ENCODE peak calls at places on chromosomes 13 and 19, in seven cellular contexts. Z, I, F, Y, U, H and X are unnamed samples.

GRCh38 chr13:105991622-105992254 is 543.7 kb downstream of the EFNB2 start:
- DNase-seq in I (no peak), U (no peak), F (no peak), Z (no peak), Y (no peak), H (no peak), X (no peak)

GRCh38 chr13:96020155-96020575 is 33.0 kb downstream of the UGGT2 start:
- DNase-seq in Y (peak), F (peak), Z (peak), I (peak), U (no peak), H (peak), X (no peak)

GRCh38 chr13:47949799-47950198 is 51.3 kb downstream of the SUCLA2 start:
- DNase-seq in H (no peak), U (no peak), I (no peak), Z (no peak), F (no peak), Y (no peak), X (no peak)

GRCh38 chr13:49701481-49701880 is 10.2 kb upstream of the EBPL start:
- DNase-seq in U (no peak), F (no peak), H (no peak), I (no peak), Y (no peak), Z (no peak), X (no peak)

GRCh38 chr13:20633802-20634201 is 66.8 kb downstream of the IFT88 start:
- DNase-seq in Z (no peak), I (no peak), H (no peak), U (no peak), Y (no peak), F (no peak), X (no peak)

GRCh38 chr19:8611391-8611883 is 922 bp upstream of the ADAMTS10 start:
- DNase-seq in H (no peak), I (no peak), Y (no peak), Z (no peak), U (no peak), F (no peak), X (no peak)

GRCh38 chr13:24348797-24349515 is 39.6 kb downstream of the C1QTNF9 start:
- DNase-seq in U (no peak), Y (no peak), I (peak), Z (no peak), F (no peak), H (no peak), X (no peak)

GRCh38 chr19:16886305-16886880 is 2.4 kb upstream of the F2RL3 start:
- DNase-seq in F (no peak), I (no peak), H (peak), Z (no peak), U (no peak), Y (no peak), X (no peak)

GRCh38 chr13:29706923-29707322 is 111.4 kb upstream of the SLC7A1 start:
- DNase-seq in F (no peak), Y (no peak), Z (no peak), U (no peak), I (no peak), H (no peak), X (no peak)

GRCh38 chr19:2034729-2035589 is 16.1 kb downstream of the MKNK2 start:
- DNase-seq in U (peak), H (no peak), Y (peak), F (no peak), I (peak), Z (peak), X (peak)

GRCh38 chr13:46982856-46983582 is 86.2 kb upstream of the HTR2A start:
- DNase-seq in Y (no peak), I (no peak), Z (no peak), H (no peak), F (peak), U (no peak), X (no peak)

GRCh38 chr19:56987184-56987583 is 132.6 kb upstream of the USP29 start:
- DNase-seq in U (no peak), I (no peak), H (no peak), F (no peak), Z (no peak), Y (no peak), X (no peak)

GRCh38 chr19:28535352-28535775 is 677.6 kb downstream of the UQCRFS1 start:
- DNase-seq in U (no peak), Z (no peak), F (no peak), I (no peak), H (no peak), Y (peak), X (no peak)

GRCh38 chr13:27621366-27622101 is at the start of gene POLR1D:
- DNase-seq in F (peak), H (peak), I (peak), Z (peak), Y (peak), U (peak), X (peak)

GRCh38 chr13:79802389-79803140 is 321.6 kb downstream of the NDFIP2 start:
- DNase-seq in I (no peak), Y (no peak), U (no peak), F (no peak), Z (no peak), H (no peak), X (no peak)

GRCh38 chr19:16303755-16304154 is 20.9 kb upstream of the KLF2 start:
- DNase-seq in U (no peak), F (no peak), H (no peak), I (no peak), Z (no peak), Y (no peak), X (no peak)

GRCh38 chr13:47519626-47520025 is 481.4 kb downstream of the SUCLA2 start:
- DNase-seq in Z (no peak), F (no peak), Y (no peak), I (no peak), U (no peak), H (no peak), X (no peak)

GRCh38 chr13:57877596-57877995 is 246.1 kb downstream of the PCDH17 start:
- DNase-seq in Y (no peak), F (no peak), H (no peak), Z (no peak), U (no peak), I (no peak), X (no peak)

GRCh38 chr19:15551183-15552004 is 43.1 kb downstream of the CYP4F22 start:
- DNase-seq in I (no peak), Y (peak), Z (peak), F (no peak), H (peak), U (no peak), X (peak)

GRCh38 chr19:6801397-6802086 is 29.0 kb downstream of the VAV1 start:
- DNase-seq in Y (peak), Z (no peak), U (peak), F (peak), H (no peak), I (peak), X (peak)
- TF ChIP-seq SP1 in Y (no peak), Z (no peak), U (peak), F (peak), H (no peak), I (peak), X (no peak)

GRCh38 chr19:6242677-6243076 is 37.1 kb downstream of the MLLT1 start:
- DNase-seq in U (no peak), F (no peak), I (no peak), Y (no peak), Z (no peak), H (no peak), X (no peak)
- TF ChIP-seq SP1 in U (no peak), F (no peak), I (no peak), Y (no peak), Z (no peak), H (no peak), X (no peak)

GRCh38 chr19:13978306-13978705 is 26.0 kb downstream of the DCAF15 start:
- DNase-seq in F (no peak), H (no peak), Y (peak), U (peak), I (no peak), Z (no peak), X (peak)
- TF ChIP-seq SP1 in F (no peak), H (no peak), Y (no peak), U (peak), I (no peak), Z (no peak), X (peak)

DNA sequence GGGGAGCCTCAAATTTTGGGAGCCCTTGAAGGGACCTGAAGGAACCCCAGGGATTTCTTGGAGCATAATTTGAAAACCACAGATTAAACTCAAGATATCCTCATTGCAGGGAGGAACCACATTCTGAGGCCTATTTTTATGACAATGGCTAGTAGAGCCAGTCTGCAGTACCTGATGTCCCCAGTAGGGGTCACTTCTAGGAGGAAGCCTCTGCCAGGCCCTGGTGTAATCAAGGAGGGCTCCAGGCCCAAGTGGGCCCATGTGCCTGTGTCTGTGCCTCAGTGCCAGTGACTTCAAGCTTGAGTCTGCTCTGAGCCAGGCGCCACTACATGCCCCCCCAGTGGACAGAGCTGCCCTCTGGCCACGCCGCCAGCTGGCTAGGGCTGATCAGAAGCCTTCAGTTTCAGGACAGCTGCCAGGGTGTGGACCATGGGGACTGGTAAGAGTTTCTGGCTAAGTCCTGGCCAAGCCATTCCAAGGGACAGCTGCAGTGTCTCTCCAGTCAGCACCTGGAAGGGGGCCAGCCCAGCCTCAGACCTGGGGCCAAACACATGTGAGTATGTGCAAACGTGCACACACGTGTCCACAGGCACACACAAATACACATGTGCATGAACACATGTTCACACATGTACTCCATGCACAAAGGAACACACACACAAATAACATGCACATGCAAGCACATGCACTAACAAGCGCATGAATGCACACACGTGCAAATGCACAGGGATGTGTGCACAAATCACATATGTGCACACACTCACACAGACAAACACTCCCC is 20.5 kb upstream of the SLC7A10 start:
- DNase-seq in F (no peak), Y (peak), U (peak), Z (no peak), I (no peak), H (no peak), X (peak)
- TF ChIP-seq SP1 in F (no peak), Y (no peak), U (no peak), Z (no peak), I (no peak), H (no peak), X (no peak)

GRCh38 chr19:55384576-55385235 is 614 bp upstream of the TMEM238 start:
- DNase-seq in H (no peak), I (no peak), Y (no peak), U (peak), Z (no peak), F (no peak), X (no peak)
- TF ChIP-seq SP1 in H (no peak), I (no peak), Y (no peak), U (no peak), Z (no peak), F (no peak), X (no peak)